ENCODE peak calls at places on chromosomes 2 and 18, in eight cellular contexts. U is fibroblast of lung; A is NCI-H524; R is GM13977; Z is NCI-H1105; F is myocyte; V is activated CD8-positive, alpha-beta T cell treated with anti-CD3 and anti-CD28 coated beads for 36 hours; M is central memory CD4-positive, alpha-beta T cell. O is an unnamed sample.

GRCh38 chr18:48566588-48566987 is 27.8 kb downstream of the CTIF start:
- DNase-seq in U (no peak), A (no peak), R (no peak), Z (no peak), F (no peak), V (no peak), M (no peak), O (no peak)

GRCh38 chr2:77387324-77387723 is 134.9 kb downstream of the LRRTM4 start:
- DNase-seq in U (no peak), A (no peak), R (no peak), Z (no peak), F (no peak), V (no peak), M (no peak), O (no peak)

GRCh38 chr2:12479042-12479601 is 237.6 kb upstream of the TRIB2 start:
- DNase-seq in U (peak), A (no peak), R (no peak), Z (no peak), F (peak), V (no peak), M (no peak), O (peak)

GRCh38 chr2:73297586-73297985 is 4.2 kb upstream of the EGR4 start:
- DNase-seq in U (no peak), A (no peak), R (no peak), Z (no peak), F (no peak), V (no peak), M (no peak), O (no peak)

GRCh38 chr2:3257842-3258241 is 119.8 kb downstream of the EIPR1 start:
- DNase-seq in U (no peak), A (no peak), R (no peak), Z (no peak), F (no peak), V (no peak), M (no peak), O (no peak)

GRCh38 chr18:22932885-22933205 is 283 bp upstream of the RBBP8 start:
- DNase-seq in U (no peak), A (no peak), R (no peak), Z (no peak), F (no peak), V (no peak), M (no peak), O (no peak)

GRCh38 chr2:229733606-229734205 is 19.4 kb upstream of the DNER start:
- DNase-seq in U (no peak), A (no peak), R (no peak), Z (no peak), F (no peak), V (no peak), M (no peak), O (no peak)

GRCh38 chr18:9120796-9121195 is 15.8 kb upstream of the ANKRD12 start:
- DNase-seq in U (no peak), A (no peak), R (no peak), Z (no peak), F (no peak), V (no peak), M (peak), O (no peak)

GRCh38 chr18:75097491-75098225 is 111.3 kb downstream of the PTGR3 start:
- DNase-seq in U (no peak), A (no peak), R (no peak), Z (no peak), F (no peak), V (no peak), M (no peak), O (no peak)

GRCh38 chr18:46335551-46336059 is 231.4 kb downstream of the HAUS1 start:
- DNase-seq in U (no peak), A (peak), R (no peak), Z (no peak), F (no peak), V (no peak), M (no peak), O (no peak)